ENCODE peak calls at places on chromosomes 3 and 15, in eight cellular contexts. One of them, this sample, is unnamed.

GRCh38 chr3:175260145-175260794 is 401.1 kb downstream of the NAALADL2 start:
- DNase-seq in left lung: no peak
- DNase-seq in heart left ventricle: no peak
- DNase-seq in cardiac muscle cell: no peak
- DNase-seq in brain microvascular endothelial cell: peak; percentile 55
- DNase-seq in Panc1: no peak
- DNase-seq in coronary artery: no peak
- DNase-seq in PC-3: peak; percentile 66
- DNase-seq in this sample: no peak

GRCh38 chr3:124558898-124559649 is 171.2 kb upstream of the UMPS start:
- DNase-seq in PC-3: peak; percentile 91
- DNase-seq in left lung: peak; percentile 87
- DNase-seq in cardiac muscle cell: peak; percentile 30
- DNase-seq in Panc1: no peak
- DNase-seq in heart left ventricle: peak; percentile 73
- DNase-seq in coronary artery: peak; percentile 92
- DNase-seq in brain microvascular endothelial cell: peak; percentile 93
- DNase-seq in this sample: peak; percentile 86

GRCh38 chr3:36372534-36372935 is 7.8 kb upstream of the STAC start:
- DNase-seq in PC-3: peak; percentile 59
- DNase-seq in Panc1: no peak
- DNase-seq in brain microvascular endothelial cell: peak; percentile 39
- DNase-seq in left lung: no peak
- DNase-seq in coronary artery: no peak
- DNase-seq in cardiac muscle cell: no peak
- DNase-seq in heart left ventricle: no peak
- DNase-seq in this sample: no peak

GRCh38 chr3:194162070-194162678 is 26.2 kb downstream of the HES1 start:
- DNase-seq in heart left ventricle: no peak
- DNase-seq in brain microvascular endothelial cell: no peak
- DNase-seq in Panc1: no peak
- DNase-seq in cardiac muscle cell: peak; percentile 59
- DNase-seq in coronary artery: no peak
- DNase-seq in PC-3: no peak
- DNase-seq in left lung: no peak
- DNase-seq in this sample: no peak

GRCh38 chr3:153055779-153056178 is 106.2 kb upstream of the RAP2B start:
- DNase-seq in left lung: no peak
- DNase-seq in PC-3: no peak
- DNase-seq in brain microvascular endothelial cell: no peak
- DNase-seq in coronary artery: no peak
- DNase-seq in Panc1: no peak
- DNase-seq in heart left ventricle: no peak
- DNase-seq in cardiac muscle cell: no peak
- DNase-seq in this sample: no peak

GRCh38 chr3:181711325-181712135 is at the start of gene SOX2:
- DNase-seq in cardiac muscle cell: peak; percentile 86
- DNase-seq in brain microvascular endothelial cell: no peak
- DNase-seq in heart left ventricle: peak; percentile 43
- DNase-seq in PC-3: peak; percentile 69
- DNase-seq in left lung: peak; percentile 63
- DNase-seq in coronary artery: no peak
- DNase-seq in Panc1: no peak
- DNase-seq in this sample: no peak

GRCh38 chr15:42101861-42102260 is 7.5 kb upstream of the PLA2G4D start:
- DNase-seq in coronary artery: no peak
- DNase-seq in PC-3: no peak
- DNase-seq in Panc1: no peak
- DNase-seq in left lung: no peak
- DNase-seq in heart left ventricle: no peak
- DNase-seq in cardiac muscle cell: no peak
- DNase-seq in brain microvascular endothelial cell: peak; percentile 34
- DNase-seq in this sample: no peak

GRCh38 chr3:78176869-78177268 is 1137.0 kb downstream of the ROBO2 start:
- DNase-seq in left lung: no peak
- DNase-seq in PC-3: no peak
- DNase-seq in coronary artery: no peak
- DNase-seq in Panc1: no peak
- DNase-seq in brain microvascular endothelial cell: no peak
- DNase-seq in cardiac muscle cell: no peak
- DNase-seq in heart left ventricle: no peak
- DNase-seq in this sample: no peak

GRCh38 chr15:31974154-31974794 is 56.0 kb upstream of the CHRNA7 start:
- DNase-seq in Panc1: no peak
- DNase-seq in left lung: no peak
- DNase-seq in heart left ventricle: no peak
- DNase-seq in coronary artery: no peak
- DNase-seq in cardiac muscle cell: no peak
- DNase-seq in PC-3: no peak
- DNase-seq in brain microvascular endothelial cell: no peak
- DNase-seq in this sample: no peak

GRCh38 chr3:171320721-171321120 is 139.5 kb downstream of the TNIK start:
- DNase-seq in brain microvascular endothelial cell: peak; percentile 29
- DNase-seq in heart left ventricle: peak; percentile 45
- DNase-seq in left lung: no peak
- DNase-seq in PC-3: no peak
- DNase-seq in cardiac muscle cell: peak; percentile 87
- DNase-seq in Panc1: no peak
- DNase-seq in coronary artery: no peak
- DNase-seq in this sample: no peak

GRCh38 chr15:43225201-43225949 is 4.6 kb upstream of the EPB42 start:
- DNase-seq in cardiac muscle cell: peak; percentile 67
- DNase-seq in PC-3: peak; percentile 84
- DNase-seq in left lung: no peak
- DNase-seq in coronary artery: no peak
- DNase-seq in Panc1: peak; percentile 45
- DNase-seq in brain microvascular endothelial cell: peak; percentile 50
- DNase-seq in heart left ventricle: no peak
- DNase-seq in this sample: peak; percentile 11

GRCh38 chr3:155411500-155412223 is 118.2 kb upstream of the STRIT1 start:
- DNase-seq in cardiac muscle cell: no peak
- DNase-seq in heart left ventricle: no peak
- DNase-seq in Panc1: no peak
- DNase-seq in left lung: no peak
- DNase-seq in coronary artery: no peak
- DNase-seq in brain microvascular endothelial cell: no peak
- DNase-seq in PC-3: peak; percentile 30
- DNase-seq in this sample: no peak

GRCh38 chr3:62139957-62140356 is 233.4 kb downstream of the FEZF2 start:
- DNase-seq in cardiac muscle cell: no peak
- DNase-seq in heart left ventricle: no peak
- DNase-seq in brain microvascular endothelial cell: peak; percentile 63
- DNase-seq in Panc1: no peak
- DNase-seq in PC-3: no peak
- DNase-seq in coronary artery: no peak
- DNase-seq in left lung: no peak
- DNase-seq in this sample: no peak

GRCh38 chr3:124829819-124830554 is 57.2 kb downstream of the ITGB5 start:
- DNase-seq in brain microvascular endothelial cell: no peak
- DNase-seq in cardiac muscle cell: no peak
- DNase-seq in left lung: no peak
- DNase-seq in Panc1: no peak
- DNase-seq in heart left ventricle: no peak
- DNase-seq in PC-3: no peak
- DNase-seq in coronary artery: no peak
- DNase-seq in this sample: no peak

GRCh38 chr3:49611714-49612113 is 57.4 kb downstream of the BSN start:
- DNase-seq in PC-3: no peak
- DNase-seq in Panc1: no peak
- DNase-seq in heart left ventricle: no peak
- DNase-seq in left lung: no peak
- DNase-seq in coronary artery: no peak
- DNase-seq in brain microvascular endothelial cell: no peak
- DNase-seq in cardiac muscle cell: no peak
- DNase-seq in this sample: no peak

DNA sequence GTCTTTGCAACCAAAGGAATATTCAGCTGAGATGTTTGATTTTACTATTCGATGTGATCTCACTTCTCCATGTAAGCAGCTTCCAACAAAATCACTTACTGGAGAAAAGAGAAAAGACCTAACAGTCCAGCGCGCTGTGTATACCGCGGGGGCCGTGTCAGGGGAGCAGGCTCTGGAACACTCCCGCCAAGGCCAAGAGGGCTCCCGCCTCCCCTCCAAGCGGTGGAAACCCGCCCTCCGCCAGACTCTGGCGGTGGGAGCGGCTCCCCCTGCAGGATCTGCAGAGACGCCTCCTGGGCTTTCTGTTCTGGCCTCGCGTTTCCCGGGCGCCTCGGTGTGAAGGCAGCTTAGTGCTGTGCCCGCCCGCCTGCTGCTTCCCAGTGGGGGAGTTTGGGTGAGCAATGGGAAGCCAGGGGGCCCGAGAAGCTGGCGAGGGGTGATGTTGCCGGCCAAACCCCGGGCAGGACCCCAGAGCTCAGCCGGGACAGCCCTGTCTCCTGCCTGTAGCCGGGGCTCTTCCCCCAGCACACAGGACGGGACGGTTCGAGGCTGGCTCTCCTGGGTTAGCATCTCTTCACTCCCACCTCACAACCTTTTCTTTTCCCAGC is 36.3 kb downstream of the CHST14 start:
- DNase-seq in Panc1: no peak
- DNase-seq in coronary artery: peak; percentile 83
- DNase-seq in brain microvascular endothelial cell: peak; percentile 57
- DNase-seq in left lung: peak; percentile 72
- DNase-seq in heart left ventricle: peak; percentile 78
- DNase-seq in cardiac muscle cell: peak; percentile 91
- DNase-seq in PC-3: peak; percentile 87
- DNase-seq in this sample: no peak
- H3K4me3 ChIP-seq in Panc1: peak overlapping the region; percentile 7
- H3K4me3 ChIP-seq in coronary artery: peak overlapping the region; percentile 66
- H3K4me3 ChIP-seq in brain microvascular endothelial cell: peak overlapping the region; percentile 24
- H3K4me3 ChIP-seq in left lung: peak overlapping the region; percentile 11
- H3K4me3 ChIP-seq in heart left ventricle: no peak overlapping the region
- H3K4me3 ChIP-seq in cardiac muscle cell: no peak overlapping the region
- H3K4me3 ChIP-seq in PC-3: peak overlapping the region; percentile 59
- H3K4me3 ChIP-seq in this sample: peak overlapping the region; percentile 35

GRCh38 chr3:128149632-128150031 is 3.6 kb upstream of the EEFSEC start:
- DNase-seq in cardiac muscle cell: no peak
- DNase-seq in brain microvascular endothelial cell: no peak
- DNase-seq in Panc1: no peak
- DNase-seq in coronary artery: no peak
- DNase-seq in PC-3: no peak
- DNase-seq in left lung: no peak
- DNase-seq in heart left ventricle: no peak
- DNase-seq in this sample: no peak

GRCh38 chr3:128155614-128156360 is 2.5 kb downstream of the EEFSEC start:
- DNase-seq in Panc1: no peak
- DNase-seq in heart left ventricle: no peak
- DNase-seq in coronary artery: no peak
- DNase-seq in left lung: no peak
- DNase-seq in PC-3: no peak
- DNase-seq in brain microvascular endothelial cell: no peak
- DNase-seq in cardiac muscle cell: no peak
- DNase-seq in this sample: no peak

GRCh38 chr3:128152419-128153155 is 694 bp upstream of the EEFSEC start:
- DNase-seq in cardiac muscle cell: no peak
- DNase-seq in PC-3: peak; percentile 68
- DNase-seq in left lung: no peak
- DNase-seq in coronary artery: no peak
- DNase-seq in heart left ventricle: no peak
- DNase-seq in brain microvascular endothelial cell: peak; percentile 69
- DNase-seq in Panc1: peak; percentile 62
- DNase-seq in this sample: no peak

GRCh38 chr3:128151758-128152274 is 1.5 kb upstream of the EEFSEC start:
- DNase-seq in brain microvascular endothelial cell: no peak
- DNase-seq in left lung: no peak
- DNase-seq in heart left ventricle: no peak
- DNase-seq in PC-3: no peak
- DNase-seq in Panc1: no peak
- DNase-seq in cardiac muscle cell: no peak
- DNase-seq in coronary artery: no peak
- DNase-seq in this sample: no peak

GRCh38 chr3:128153156-128154011 is at the start of gene EEFSEC:
- DNase-seq in PC-3: peak; percentile 73
- DNase-seq in cardiac muscle cell: peak; percentile 83
- DNase-seq in Panc1: no peak
- DNase-seq in left lung: peak; percentile 83
- DNase-seq in heart left ventricle: peak; percentile 87
- DNase-seq in coronary artery: peak; percentile 88
- DNase-seq in brain microvascular endothelial cell: peak; percentile 54
- DNase-seq in this sample: peak; percentile 41
- H3K27ac ChIP-seq in PC-3: peak within 1 kb of the TSS; percentile 32
- H3K27ac ChIP-seq in cardiac muscle cell: peak within 1 kb of the TSS; percentile 76
- H3K27ac ChIP-seq in Panc1: peak within 1 kb of the TSS; percentile 93
- H3K27ac ChIP-seq in left lung: peak within 1 kb of the TSS; percentile 82
- H3K27ac ChIP-seq in heart left ventricle: peak within 1 kb of the TSS; percentile 93
- H3K27ac ChIP-seq in coronary artery: peak within 1 kb of the TSS; percentile 95
- H3K27ac ChIP-seq in brain microvascular endothelial cell: peak within 1 kb of the TSS; percentile 36
- H3K27ac ChIP-seq in this sample: peak within 1 kb of the TSS; percentile 39

GRCh38 chr3:96814581-96815567 is at the start of gene EPHA6:
- DNase-seq in left lung: no peak
- DNase-seq in heart left ventricle: no peak
- DNase-seq in brain microvascular endothelial cell: no peak
- DNase-seq in coronary artery: no peak
- DNase-seq in PC-3: no peak
- DNase-seq in Panc1: no peak
- DNase-seq in cardiac muscle cell: peak; percentile 15
- DNase-seq in this sample: no peak

GRCh38 chr3:96813134-96813819 is 1.1 kb upstream of the EPHA6 start:
- DNase-seq in left lung: peak; percentile 53
- DNase-seq in coronary artery: no peak
- DNase-seq in heart left ventricle: peak; percentile 40
- DNase-seq in brain microvascular endothelial cell: peak; percentile 32
- DNase-seq in PC-3: peak; percentile 87
- DNase-seq in Panc1: no peak
- DNase-seq in cardiac muscle cell: peak; percentile 87
- DNase-seq in this sample: peak; percentile 6

DNA sequence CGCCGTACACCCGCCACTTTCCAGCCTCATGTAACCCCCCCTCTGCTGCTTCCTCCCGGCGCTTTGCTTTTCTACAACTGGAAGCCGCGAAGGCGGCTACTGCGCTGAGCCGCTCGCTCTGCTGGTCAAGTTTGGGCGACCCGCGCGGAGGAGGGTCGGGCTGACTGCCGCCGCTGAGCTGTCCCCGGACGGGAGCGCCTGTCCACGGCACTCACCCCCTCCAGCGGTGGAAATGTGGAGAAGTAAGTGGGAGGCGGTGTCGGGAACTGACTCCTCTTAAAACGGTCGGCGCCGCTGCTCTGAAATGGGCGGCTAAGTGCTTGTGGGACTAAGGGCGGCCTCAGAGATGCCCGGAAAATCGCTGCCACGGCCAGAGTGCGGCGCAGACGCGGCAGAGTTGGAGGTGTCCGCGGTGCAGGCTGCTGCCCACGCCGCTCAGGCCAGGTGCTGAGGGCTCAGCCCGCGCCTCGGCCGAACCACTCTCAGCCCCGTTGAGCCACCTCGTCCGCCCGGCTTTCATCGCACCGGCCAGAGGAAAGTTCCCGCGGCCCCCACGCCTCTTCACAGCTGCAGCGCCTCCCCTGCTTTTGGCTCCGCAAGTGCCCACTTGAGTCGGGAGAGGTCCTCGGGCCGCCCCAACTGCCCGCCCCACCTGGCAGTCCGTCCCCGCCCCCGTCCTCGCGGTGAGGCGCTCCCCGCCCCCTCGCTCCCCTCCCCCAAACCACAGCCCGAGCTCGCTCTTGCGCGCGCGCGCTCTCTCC is 394 bp upstream of the EPHA6 start:
- DNase-seq in PC-3: peak; percentile 66
- DNase-seq in cardiac muscle cell: peak; percentile 64
- DNase-seq in brain microvascular endothelial cell: peak; percentile 4
- DNase-seq in coronary artery: no peak
- DNase-seq in Panc1: no peak
- DNase-seq in left lung: peak; percentile 46
- DNase-seq in heart left ventricle: peak; percentile 20
- DNase-seq in this sample: no peak
- TF ChIP-seq CTCF in PC-3: peak; percentile 39
- TF ChIP-seq CTCF in cardiac muscle cell: peak; percentile 22
- TF ChIP-seq CTCF in brain microvascular endothelial cell: peak; percentile 43
- TF ChIP-seq CTCF in coronary artery: no peak
- TF ChIP-seq CTCF in Panc1: no peak
- TF ChIP-seq CTCF in left lung: no peak
- TF ChIP-seq CTCF in heart left ventricle: no peak
- TF ChIP-seq CTCF in this sample: peak; percentile 24

GRCh38 chr3:151037746-151038145 is 47.7 kb upstream of the MED12L start:
- DNase-seq in left lung: peak; percentile 40
- DNase-seq in Panc1: no peak
- DNase-seq in brain microvascular endothelial cell: peak; percentile 97
- DNase-seq in coronary artery: no peak
- DNase-seq in heart left ventricle: peak; percentile 22
- DNase-seq in cardiac muscle cell: no peak
- DNase-seq in PC-3: peak; percentile 75
- DNase-seq in this sample: peak; percentile 93
- H3K4me3 ChIP-seq in left lung: no peak overlapping the region
- H3K4me3 ChIP-seq in Panc1: no peak overlapping the region
- H3K4me3 ChIP-seq in brain microvascular endothelial cell: no peak overlapping the region
- H3K4me3 ChIP-seq in coronary artery: no peak overlapping the region
- H3K4me3 ChIP-seq in heart left ventricle: no peak overlapping the region
- H3K4me3 ChIP-seq in cardiac muscle cell: no peak overlapping the region
- H3K4me3 ChIP-seq in PC-3: no peak overlapping the region
- H3K4me3 ChIP-seq in this sample: no peak overlapping the region